ENCODE peak calls at places on chromosomes 5 and 9, in seven cellular contexts. V, S, C, K, I, A and Z are unnamed samples.

GRCh38 chr9:129111762-129112151 is 542 bp downstream of the PTPA start:
- DNase-seq in S (no peak), K (peak), A (peak), C (peak), V (peak), I (peak), Z (no peak)

GRCh38 chr5:142869883-142870282 is 99.7 kb downstream of the ARHGAP26 start:
- DNase-seq in C (no peak), I (no peak), V (no peak), K (no peak), S (no peak), A (peak), Z (no peak)

GRCh38 chr9:71762900-71763653 is 5.2 kb downstream of the CEMIP2 start:
- DNase-seq in I (no peak), K (no peak), S (no peak), A (peak), V (no peak), C (no peak), Z (no peak)

GRCh38 chr5:111618644-111619271 is 106.4 kb upstream of the STARD4 start:
- DNase-seq in I (no peak), C (no peak), K (no peak), S (no peak), A (no peak), V (no peak), Z (no peak)

GRCh38 chr5:137761020-137761516 is 6.9 kb upstream of the HNRNPA0 start:
- DNase-seq in S (no peak), V (no peak), I (no peak), C (no peak), K (no peak), A (no peak), Z (no peak)

GRCh38 chr9:130200038-130200979 is 28.1 kb downstream of the NCS1 start:
- DNase-seq in V (no peak), I (no peak), S (no peak), A (no peak), K (no peak), C (no peak), Z (no peak)

GRCh38 chr9:126329476-126330275 is 3.0 kb downstream of the MVB12B start:
- DNase-seq in A (no peak), C (no peak), K (peak), V (peak), I (no peak), S (peak), Z (no peak)

GRCh38 chr5:96142786-96143434 is 181.3 kb upstream of the ELL2 start:
- DNase-seq in S (no peak), V (no peak), K (no peak), A (peak), I (peak), C (no peak), Z (no peak)

GRCh38 chr5:75242067-75242466 is 5.4 kb upstream of the ANKRD31 start:
- DNase-seq in S (no peak), I (no peak), C (no peak), V (no peak), K (no peak), A (no peak), Z (no peak)

GRCh38 chr5:111928501-111928900 is 171.5 kb upstream of the NREP start:
- DNase-seq in A (no peak), K (no peak), S (no peak), I (peak), V (no peak), C (no peak), Z (no peak)

GRCh38 chr5:113147088-113147487 is 170.5 kb downstream of the DCP2 start:
- DNase-seq in A (peak), C (no peak), V (no peak), K (no peak), S (no peak), I (no peak), Z (no peak)

GRCh38 chr5:151886741-151887261 is 37.9 kb downstream of the GLRA1 start:
- DNase-seq in C (no peak), I (no peak), S (no peak), V (no peak), K (no peak), A (no peak), Z (no peak)

GRCh38 chr9:115757461-115757860 is 396.1 kb upstream of the PAPPA start:
- DNase-seq in C (no peak), V (no peak), S (no peak), K (no peak), A (no peak), I (no peak), Z (no peak)

GRCh38 chr5:176578391-176578808 is 29.3 kb downstream of the CDHR2 start:
- DNase-seq in S (no peak), V (peak), A (peak), C (no peak), K (peak), I (no peak), Z (peak)

GRCh38 chr5:146582015-146582414 is 66.0 kb upstream of the GPR151 start:
- DNase-seq in K (no peak), I (no peak), S (no peak), C (no peak), A (no peak), V (no peak), Z (no peak)

GRCh38 chr5:10409504-10409903 is 32.2 kb upstream of the ROPN1L start:
- DNase-seq in V (no peak), S (no peak), K (no peak), A (no peak), C (no peak), I (no peak), Z (no peak)

GRCh38 chr5:176770431-176770830 is 39.9 kb upstream of the UNC5A start:
- DNase-seq in A (no peak), V (peak), C (no peak), I (no peak), K (no peak), S (no peak), Z (no peak)